ENCODE peak calls at places on chromosomes 12 and 14, in six cellular contexts. U is keratinocyte; M is tibial nerve; B is endothelial cell of umbilical vein; I is BE2C; S is CD4-positive, alpha-beta T cell. T is an unnamed sample.

GRCh38 chr14:94738786-94739185 is 31.1 kb downstream of the GSC start:
- DNase-seq in I (no peak), S (no peak), U (no peak), B (no peak), M (no peak), T (no peak)

GRCh38 chr12:118015306-118015705 is 1.2 kb upstream of the RFC5 start:
- DNase-seq in U (no peak), M (no peak), I (no peak), B (no peak), S (no peak), T (no peak)

GRCh38 chr12:99386907-99387306 is 260.6 kb upstream of the GARIN6 start:
- DNase-seq in I (no peak), M (no peak), U (peak; percentile 0), S (no peak), B (no peak), T (no peak)

GRCh38 chr14:77043177-77043983 is 14.9 kb upstream of the IRF2BPL start:
- DNase-seq in M (peak; percentile 71), U (no peak), S (no peak), B (peak; percentile 33), I (no peak), T (no peak)

GRCh38 chr12:130044991-130045621 is 117.2 kb upstream of the FZD10 start:
- DNase-seq in S (no peak), I (no peak), B (no peak), M (no peak), U (no peak), T (no peak)

GRCh38 chr14:30210630-30211029 is 283.0 kb upstream of the PRKD1 start:
- DNase-seq in M (no peak), U (no peak), I (no peak), B (no peak), S (no peak), T (no peak)

GRCh38 chr14:24892730-24893059 is 157.3 kb downstream of the STXBP6 start:
- DNase-seq in B (no peak), M (no peak), U (no peak), I (no peak), S (no peak), T (no peak)

GRCh38 chr12:62776575-62776974 is 158.4 kb downstream of the PPM1H start:
- DNase-seq in U (no peak), S (no peak), B (no peak), I (no peak), M (no peak), T (no peak)

GRCh38 chr14:41349289-41349910 is 257.3 kb upstream of the LRFN5 start:
- DNase-seq in S (no peak), B (no peak), I (no peak), M (no peak), U (no peak), T (no peak)

GRCh38 chr14:105853907-105854599 is 327.7 kb downstream of the TMEM121 start:
- DNase-seq in B (no peak), M (no peak), I (no peak), U (no peak), S (no peak), T (no peak)

GRCh38 chr14:74531467-74531866 is 37.9 kb downstream of the ISCA2 start:
- DNase-seq in S (no peak), I (no peak), B (peak; percentile 13), M (no peak), U (no peak), T (no peak)

GRCh38 chr14:74618078-74618952 is 6.3 kb upstream of the LTBP2 start:
- DNase-seq in I (no peak), S (peak; percentile 24), M (peak; percentile 82), U (peak; percentile 94), B (peak; percentile 83), T (peak; percentile 88)

GRCh38 chr14:98182385-98183055 is 1089.5 kb downstream of the BCL11B start:
- DNase-seq in M (no peak), I (no peak), S (no peak), B (no peak), U (peak; percentile 54), T (no peak)

GRCh38 chr12:131397493-131398181 is 313.3 kb upstream of the SFSWAP start:
- DNase-seq in I (no peak), B (no peak), M (no peak), S (no peak), U (no peak), T (no peak)

GRCh38 chr14:37546621-37547447 is 48.2 kb downstream of the FOXA1 start:
- DNase-seq in M (no peak), B (no peak), U (no peak), S (no peak), I (no peak), T (no peak)

GRCh38 chr12:74043343-74043742 is 494.3 kb upstream of the ATXN7L3B start:
- DNase-seq in S (no peak), I (no peak), B (no peak), M (no peak), U (peak; percentile 93), T (no peak)

GRCh38 chr14:44316647-44317432 is 190.2 kb downstream of the FSCB start:
- DNase-seq in S (no peak), I (no peak), B (peak; percentile 47), M (no peak), U (peak; percentile 73), T (no peak)

GRCh38 chr12:99281277-99281676 is 366.3 kb upstream of the GARIN6 start:
- DNase-seq in M (no peak), I (no peak), S (no peak), U (no peak), B (no peak), T (no peak)

GRCh38 chr14:50047274-50047676 is 69.1 kb downstream of the VCPKMT start:
- DNase-seq in M (no peak), I (peak; percentile 37), S (no peak), U (no peak), B (peak; percentile 59), T (peak; percentile 73)

GRCh38 chr14:24079521-24080141 is 8.3 kb downstream of the CPNE6 start:
- DNase-seq in B (no peak), U (no peak), M (no peak), I (peak; percentile 88), S (no peak), T (no peak)

GRCh38 chr12:124289634-124290600 is 5.0 kb upstream of the RFLNA start:
- DNase-seq in S (no peak), I (no peak), B (no peak), U (no peak), M (no peak), T (no peak)

GRCh38 chr14:95480109-95480886 is 36.2 kb downstream of the SYNE3 start:
- DNase-seq in U (no peak), M (peak; percentile 75), I (no peak), B (no peak), S (no peak), T (no peak)

GRCh38 chr14:27050195-27050594 is 452.4 kb upstream of the NOVA1 start:
- DNase-seq in I (no peak), B (no peak), S (no peak), U (no peak), M (no peak), T (no peak)
- TF ChIP-seq CTCF in I (no peak), B (no peak), S (no peak), U (no peak), M (no peak), T (no peak)

DNA sequence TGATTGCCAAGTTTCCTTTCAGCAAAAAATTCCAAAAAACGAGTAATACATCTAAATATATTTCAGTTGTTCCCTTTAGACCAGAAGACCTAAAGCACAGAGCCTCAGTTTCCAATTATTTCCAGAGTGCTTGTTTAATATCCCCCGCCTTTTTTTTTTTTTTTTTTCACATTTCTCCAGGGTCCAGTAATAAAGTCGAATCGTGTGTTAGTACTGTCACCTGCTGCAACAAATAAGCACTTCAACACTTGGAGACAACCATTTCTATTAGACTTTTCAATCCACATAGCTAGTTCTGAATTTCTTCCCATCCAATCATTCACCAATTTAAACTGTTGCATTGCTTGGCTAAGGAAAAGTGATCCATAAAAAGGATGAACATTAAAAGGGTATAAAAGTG is 13.6 kb downstream of the PDE6H start:
- DNase-seq in I (no peak), B (peak; percentile 40), U (no peak), S (no peak), M (no peak), T (no peak)
- TF ChIP-seq CTCF in I (peak; percentile 10), B (peak; percentile 24), U (no peak), S (peak; percentile 21), M (no peak), T (no peak)

GRCh38 chr12:32030151-32030550 is 70.9 kb downstream of the RESF1 start:
- DNase-seq in S (no peak), U (no peak), I (no peak), B (no peak), M (no peak), T (no peak)

GRCh38 chr12:32032205-32032810 is 73.1 kb downstream of the RESF1 start:
- DNase-seq in I (no peak), S (no peak), B (peak; percentile 87), M (no peak), U (no peak), T (no peak)

GRCh38 chr12:32031109-32031508 is 71.9 kb downstream of the RESF1 start:
- DNase-seq in I (no peak), S (no peak), B (peak; percentile 98), M (no peak), U (no peak), T (no peak)

GRCh38 chr12:32033411-32033810 is 73.2 kb upstream of the BICD1 start:
- DNase-seq in M (no peak), S (no peak), U (no peak), B (peak; percentile 55), I (no peak), T (no peak)

GRCh38 chr12:32030676-32031075 is 71.5 kb downstream of the RESF1 start:
- DNase-seq in B (no peak), U (no peak), I (no peak), M (no peak), S (no peak), T (no peak)
- TF ChIP-seq CTCF in B (no peak), U (no peak), I (no peak), M (no peak), S (no peak), T (no peak)

DNA sequence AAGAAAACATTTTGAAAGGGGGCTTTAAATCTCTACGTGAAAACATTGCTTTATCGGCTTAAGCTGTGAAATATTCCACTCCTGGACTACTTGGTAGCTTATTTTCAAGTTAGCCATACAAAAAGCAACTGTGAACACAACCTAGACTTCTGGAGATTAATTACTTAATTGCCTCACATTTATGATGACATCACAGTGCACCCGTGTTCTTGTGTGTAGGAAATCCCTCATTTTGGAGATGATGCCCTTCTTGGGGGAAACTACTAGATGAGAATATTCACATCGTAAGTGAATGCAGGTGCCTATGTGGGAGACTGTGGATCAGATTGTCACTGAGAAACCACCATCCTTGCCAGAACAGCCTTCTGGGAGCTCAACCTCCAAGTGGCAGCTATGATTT is 10.5 kb upstream of the B4GALNT3 start:
- DNase-seq in S (no peak), B (no peak), M (no peak), U (no peak), I (no peak), T (no peak)
- TF ChIP-seq CTCF in S (no peak), B (no peak), M (no peak), U (no peak), I (no peak), T (no peak)

GRCh38 chr12:110888256-110888991 is 32.0 kb downstream of the MYL2 start:
- DNase-seq in U (no peak), I (no peak), B (no peak), M (no peak), S (no peak), T (no peak)
- TF ChIP-seq CTCF in U (no peak), I (no peak), B (no peak), M (no peak), S (peak; percentile 54), T (peak; percentile 69)

GRCh38 chr14:66507722-66508546 is at the start of gene GPHN:
- DNase-seq in I (peak; percentile 97), M (peak; percentile 91), B (peak; percentile 99), U (peak; percentile 77), S (peak; percentile 75), T (peak; percentile 76)
- TF ChIP-seq CTCF in I (peak; percentile 33), M (peak; percentile 60), B (no peak), U (no peak), S (no peak), T (no peak)

T was measured in CD14-positive monocyte.